ENCODE peak calls at places on chromosomes 5 and 9, in four cellular contexts. D is NB4, L is lower leg skin, J is suprapubic skin. P is an unnamed sample.

GRCh38 chr5:99105216-99105615 is 176.4 kb upstream of the CHD1 start:
- DNase-seq in D (no peak), L (no peak), J (no peak), P (no peak)

GRCh38 chr5:159951387-159951786 is 35.1 kb downstream of the ADRA1B start:
- DNase-seq in J (no peak), L (no peak), D (no peak), P (no peak)

GRCh38 chr5:55226027-55226933 is 835 bp downstream of the MCIDAS start:
- DNase-seq in J (peak), L (no peak), D (peak), P (peak)

GRCh38 chr5:100270323-100270771 is 264.8 kb upstream of the FAM174A start:
- DNase-seq in D (no peak), L (no peak), J (no peak), P (no peak)

GRCh38 chr5:56012281-56012963 is 17.7 kb upstream of the IL6ST start:
- DNase-seq in J (no peak), L (no peak), D (peak), P (peak)

GRCh38 chr9:112078432-112078831 is 96.7 kb downstream of the SUSD1 start:
- DNase-seq in D (no peak), L (no peak), J (no peak), P (no peak)

GRCh38 chr9:127673234-127673633 is 33.6 kb upstream of the CFAP157 start:
- DNase-seq in J (no peak), L (no peak), D (no peak), P (no peak)

GRCh38 chr5:6177926-6178325 is 200.4 kb downstream of the MED10 start:
- DNase-seq in L (no peak), J (no peak), D (no peak), P (no peak)

GRCh38 chr5:44046581-44047327 is 342.5 kb downstream of the FGF10 start:
- DNase-seq in D (no peak), L (no peak), J (peak), P (no peak)

GRCh38 chr9:74095925-74096324 is 401.2 kb upstream of the RORB start:
- DNase-seq in J (no peak), D (no peak), L (no peak), P (no peak)

GRCh38 chr9:97906236-97906831 is 16.0 kb downstream of the TRMO start:
- DNase-seq in D (peak), J (no peak), L (no peak), P (no peak)

GRCh38 chr5:59042201-59042600 is 459.3 kb downstream of the RAB3C start:
- DNase-seq in L (no peak), J (no peak), D (peak), P (no peak)

GRCh38 chr9:127201071-127201541 is 63.5 kb upstream of the GARNL3 start:
- DNase-seq in D (no peak), L (no peak), J (no peak), P (no peak)

GRCh38 chr9:106668534-106668933 is 194.4 kb upstream of the ZNF462 start:
- DNase-seq in L (no peak), D (no peak), J (no peak), P (no peak)

GRCh38 chr5:17399931-17400330 is 98.1 kb upstream of the TAF11L2 start:
- DNase-seq in L (no peak), J (no peak), D (peak), P (no peak)

GRCh38 chr9:129609486-129610192 is 11.3 kb downstream of the C9orf50 start:
- DNase-seq in L (no peak), D (peak), J (no peak), P (peak)

GRCh38 chr5:129664336-129664937 is 83.5 kb upstream of the MINAR2 start:
- DNase-seq in D (peak), L (peak), J (no peak), P (peak)

DNA sequence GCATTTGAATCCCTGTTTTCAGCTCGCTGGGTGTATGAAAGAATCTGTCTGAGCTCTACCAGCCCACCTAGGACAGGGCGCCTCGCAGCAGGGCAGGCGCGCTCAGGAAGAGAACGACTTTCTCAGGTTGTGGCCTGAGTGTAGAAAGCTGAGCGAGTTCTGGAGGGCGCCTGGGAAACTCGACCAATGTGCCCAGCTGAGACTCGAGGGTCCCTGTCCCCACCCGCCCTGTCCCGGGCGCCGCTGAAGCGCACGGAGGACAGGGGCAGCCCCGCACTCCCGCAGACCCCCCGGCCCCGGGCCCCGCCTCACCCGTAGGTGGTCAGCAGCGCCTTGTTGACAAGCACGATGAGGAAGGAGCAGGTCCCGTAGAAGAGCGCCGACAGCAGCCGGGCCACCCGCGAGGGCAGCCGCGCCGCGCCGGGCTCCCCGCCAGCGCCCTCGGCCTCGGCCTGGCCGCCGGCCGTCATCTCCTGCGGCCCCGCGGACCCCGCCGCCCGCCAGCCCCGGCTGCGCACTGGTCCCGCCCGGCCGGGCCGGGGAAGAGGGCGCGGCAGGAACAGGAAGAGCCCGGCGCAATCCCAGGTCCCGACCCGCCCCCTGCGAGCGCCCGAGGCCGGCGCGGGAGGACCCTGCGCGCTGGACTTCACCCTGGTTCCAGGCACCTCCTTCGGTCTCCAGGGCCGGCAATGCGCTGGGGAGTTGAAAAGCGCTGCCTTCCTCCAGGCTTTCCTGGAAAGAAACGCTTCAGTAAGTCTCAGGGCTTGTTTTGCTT is at the start of gene SLC35D2:
- DNase-seq in L (peak), J (peak), D (no peak), P (peak)
- TF ChIP-seq POLR2A in L (no peak), J (no peak), D (no peak), P (no peak)

GRCh38 chr9:14993061-14993800 is 83.0 kb upstream of the FREM1 start:
- DNase-seq in L (peak), J (peak), D (no peak), P (peak)
- TF ChIP-seq POLR2A in L (no peak), J (no peak), D (no peak), P (peak)

GRCh38 chr5:179839328-179840256 is 18.9 kb downstream of the SQSTM1 start:
- DNase-seq in J (no peak), L (no peak), D (no peak), P (no peak)
- TF ChIP-seq POLR2A in J (no peak), L (no peak), D (no peak), P (no peak)

GRCh38 chr9:135990468-135991429 is 29.6 kb upstream of the UBAC1 start:
- DNase-seq in D (peak), L (no peak), J (no peak), P (peak)

GRCh38 chr9:135993840-135994776 is 32.9 kb upstream of the UBAC1 start:
- DNase-seq in J (no peak), L (no peak), D (no peak), P (no peak)

GRCh38 chr9:135993409-135993742 is 32.2 kb upstream of the UBAC1 start:
- DNase-seq in L (no peak), D (no peak), J (no peak), P (no peak)

GRCh38 chr9:135991771-135992170 is 30.6 kb upstream of the UBAC1 start:
- DNase-seq in L (no peak), D (no peak), J (no peak), P (no peak)

DNA sequence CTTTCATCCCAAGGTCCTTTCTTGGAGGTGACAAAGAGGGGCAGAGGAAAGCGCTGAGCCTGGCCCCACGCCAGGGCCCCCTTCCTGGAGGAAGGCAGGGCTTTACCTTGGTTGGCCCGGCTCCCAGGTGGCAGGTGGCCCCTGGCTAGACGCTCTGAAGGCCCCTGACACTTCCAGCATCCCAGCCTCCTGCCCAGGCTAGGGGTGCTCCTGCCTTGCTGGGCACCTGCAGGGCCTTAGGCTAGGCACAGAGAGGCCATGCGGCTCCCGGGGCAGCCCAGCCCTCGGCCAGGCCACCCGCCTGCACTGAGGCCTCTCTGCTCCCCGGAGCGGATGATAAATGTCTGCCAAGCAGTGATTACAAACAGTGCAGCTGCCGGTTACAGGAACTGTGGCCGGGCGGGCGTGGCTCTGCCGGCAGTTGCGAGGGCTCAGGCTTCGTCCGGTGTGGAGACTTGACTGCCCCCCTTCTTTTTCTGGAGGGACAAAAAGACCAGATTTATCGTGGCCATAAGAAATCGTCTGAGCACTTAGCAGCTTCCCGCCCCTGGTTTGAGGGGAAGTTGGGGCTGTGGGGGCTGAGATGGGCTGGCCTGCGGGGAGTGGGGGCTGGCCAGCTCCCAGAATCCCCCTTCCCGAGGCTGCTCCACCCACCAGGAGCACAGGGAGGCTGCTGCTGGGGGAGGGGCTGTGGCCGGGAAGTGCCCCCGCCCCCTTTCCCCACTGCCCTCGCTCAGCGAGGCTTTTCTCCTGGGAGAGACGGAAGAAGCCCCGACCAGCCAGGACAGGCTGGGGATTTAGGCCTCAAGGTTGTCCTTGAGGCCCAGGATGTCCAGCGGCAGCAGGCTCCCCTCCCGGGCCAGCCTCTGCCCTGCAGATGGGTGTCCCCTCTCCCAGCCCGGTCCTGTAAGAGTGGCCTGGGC is 31.6 kb upstream of the UBAC1 start:
- DNase-seq in D (peak), L (peak), J (peak), P (peak)
- TF ChIP-seq POLR2A in D (no peak), L (no peak), J (no peak), P (no peak)

GRCh38 chr9:92669890-92670708 is at the start of gene IPPK:
- DNase-seq in L (peak), D (peak), J (peak), P (peak)
- TF ChIP-seq POLR2A in L (no peak), D (peak), J (peak), P (peak)

DNA sequence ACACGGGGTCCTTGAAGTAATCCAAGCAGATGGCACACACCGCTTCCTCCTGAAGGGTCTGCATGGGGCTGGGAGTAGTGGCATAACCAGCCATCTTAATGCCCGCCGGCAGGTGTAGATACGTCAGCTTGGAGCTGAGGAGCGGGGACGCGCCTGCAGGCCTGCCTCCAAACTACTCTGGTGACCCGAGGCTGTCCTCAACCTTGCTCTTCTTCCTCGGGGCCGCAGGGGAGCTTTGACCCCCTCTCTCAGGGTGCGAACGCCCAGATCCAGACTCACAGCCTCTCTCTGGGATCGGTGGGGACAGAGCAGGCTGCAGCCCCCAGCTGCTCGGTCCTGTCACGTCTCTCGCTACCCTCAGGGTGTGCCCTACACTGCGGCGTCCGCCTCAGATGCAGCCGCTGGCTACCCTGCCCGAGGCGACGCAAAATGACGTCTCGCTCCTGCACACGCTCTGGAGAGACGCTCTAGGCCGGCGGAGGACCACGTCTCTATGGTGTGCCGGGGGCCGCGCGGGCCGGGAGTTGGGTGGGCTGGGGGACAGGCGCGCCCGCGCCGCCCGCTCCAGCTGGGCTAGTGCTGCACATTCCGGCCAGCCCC is at the start of gene TRIM52:
- DNase-seq in L (peak), D (peak), J (peak), P (no peak)
- TF ChIP-seq POLR2A in L (no peak), D (peak), J (peak), P (peak)

GRCh38 chr9:36136277-36136893 is at the start of gene GLIPR2:
- DNase-seq in D (peak), J (peak), L (no peak), P (peak)
- TF ChIP-seq POLR2A in D (peak), J (peak), L (no peak), P (peak)

DNA sequence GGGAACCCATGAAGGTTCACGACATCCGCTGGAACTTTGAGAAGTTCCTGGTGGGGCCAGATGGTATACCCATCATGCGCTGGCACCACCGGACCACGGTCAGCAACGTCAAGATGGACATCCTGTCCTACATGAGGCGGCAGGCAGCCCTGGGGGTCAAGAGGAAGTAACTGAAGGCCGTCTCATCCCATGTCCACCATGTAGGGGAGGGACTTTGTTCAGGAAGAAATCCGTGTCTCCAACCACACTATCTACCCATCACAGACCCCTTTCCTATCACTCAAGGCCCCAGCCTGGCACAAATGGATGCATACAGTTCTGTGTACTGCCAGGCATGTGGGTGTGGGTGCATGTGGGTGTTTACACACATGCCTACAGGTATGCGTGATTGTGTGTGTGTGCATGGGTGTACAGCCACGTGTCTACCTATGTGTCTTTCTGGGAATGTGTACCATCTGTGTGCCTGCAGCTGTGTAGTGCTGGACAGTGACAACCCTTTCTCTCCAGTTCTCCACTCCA is 7.6 kb downstream of the GPX3 start:
- DNase-seq in J (no peak), L (no peak), D (no peak), P (no peak)
- TF ChIP-seq POLR2A in J (no peak), L (no peak), D (no peak), P (no peak)

GRCh38 chr5:178625679-178626483 is 969 bp downstream of the CLK4 start:
- DNase-seq in D (peak), L (peak), J (no peak), P (peak)
- TF ChIP-seq POLR2A in D (no peak), L (no peak), J (no peak), P (no peak)

P was measured in erythroblast.